ENCODE peak calls at places on chromosomes 11 and 22, in five cellular contexts. F, N, J, W and X are unnamed samples.

GRCh38 chr11:116499396-116500001 is 273.3 kb downstream of the BUD13 start:
- ATAC-seq in F (peak), N (peak), J (peak), W (peak), X (no peak)

GRCh38 chr22:35410663-35411034 is 10.7 kb downstream of the MCM5 start:
- ATAC-seq in F (peak), N (no peak), J (no peak), W (no peak), X (no peak)

GRCh38 chr11:118679483-118679882 is at the start of gene TREH:
- ATAC-seq in F (no peak), N (no peak), J (peak), W (peak), X (no peak)

GRCh38 chr11:68664141-68664540 is 20.2 kb upstream of the GAL start:
- ATAC-seq in F (no peak), N (no peak), J (no peak), W (no peak), X (no peak)

GRCh38 chr22:46162771-46163170 is 12.4 kb downstream of the PPARA start:
- ATAC-seq in F (no peak), N (peak), J (peak), W (no peak), X (no peak)

GRCh38 chr11:64103377-64103985 is 62.4 kb downstream of the MACROD1 start:
- ATAC-seq in F (no peak), N (no peak), J (no peak), W (no peak), X (no peak)

GRCh38 chr22:48885919-48886305 is 941.8 kb downstream of the BRD1 start:
- ATAC-seq in F (no peak), N (no peak), J (no peak), W (no peak), X (no peak)

GRCh38 chr22:33521879-33522665 is 398.2 kb downstream of the LARGE1 start:
- ATAC-seq in F (no peak), N (no peak), J (no peak), W (no peak), X (no peak)

GRCh38 chr11:92642146-92642919 is 327.1 kb upstream of the MTNR1B start:
- ATAC-seq in F (no peak), N (no peak), J (no peak), W (no peak), X (no peak)

GRCh38 chr11:94185387-94186084 is 56.9 kb downstream of the PANX1 start:
- ATAC-seq in F (no peak), N (no peak), J (no peak), W (no peak), X (no peak)

GRCh38 chr22:31039393-31039792 is 41.7 kb upstream of the SMTN start:
- ATAC-seq in F (no peak), N (no peak), J (peak), W (peak), X (peak)

GRCh38 chr22:33891455-33891854 is 28.8 kb downstream of the LARGE1 start:
- ATAC-seq in F (no peak), N (no peak), J (no peak), W (no peak), X (no peak)

GRCh38 chr11:126140932-126141291 is 70.5 kb downstream of the RPUSD4 start:
- ATAC-seq in F (no peak), N (no peak), J (no peak), W (peak), X (peak)

GRCh38 chr11:1706634-1707400 is 9.8 kb downstream of the KRTAP5-6 start:
- ATAC-seq in F (peak), N (peak), J (peak), W (no peak), X (no peak)

GRCh38 chr11:112877561-112877960 is 83.7 kb upstream of the NCAM1 start:
- ATAC-seq in F (no peak), N (no peak), J (no peak), W (no peak), X (no peak)

GRCh38 chr11:109851780-109852390 is 241.3 kb upstream of the ZC3H12C start:
- ATAC-seq in F (no peak), N (no peak), J (no peak), W (no peak), X (no peak)

GRCh38 chr11:8759634-8760033 is 77.0 kb downstream of the RPL27A start:
- ATAC-seq in F (no peak), N (no peak), J (no peak), W (peak), X (peak)

GRCh38 chr11:10762185-10762584 is 11.1 kb downstream of the CTR9 start:
- ATAC-seq in F (peak), N (no peak), J (no peak), W (no peak), X (no peak)

GRCh38 chr11:93054279-93054678 is 84.8 kb downstream of the MTNR1B start:
- ATAC-seq in F (no peak), N (no peak), J (no peak), W (no peak), X (no peak)

GRCh38 chr22:43980996-43981395 is 25.8 kb downstream of the SAMM50 start:
- ATAC-seq in F (no peak), N (no peak), J (no peak), W (no peak), X (no peak)

GRCh38 chr11:125416993-125417935 is 78.8 kb downstream of the FEZ1 start:
- ATAC-seq in F (no peak), N (no peak), J (no peak), W (no peak), X (no peak)

GRCh38 chr11:131875611-131876010 is 505.2 kb downstream of the NTM start:
- ATAC-seq in F (no peak), N (no peak), J (no peak), W (peak), X (peak)

GRCh38 chr11:94117197-94117574 is 11.5 kb upstream of the PANX1 start:
- ATAC-seq in F (no peak), N (no peak), J (peak), W (no peak), X (no peak)

GRCh38 chr11:13009921-13010736 is 1.0 kb downstream of the RASSF10 start:
- ATAC-seq in F (no peak), N (peak), J (no peak), W (peak), X (peak)

GRCh38 chr11:6414874-6415328 is 4.0 kb downstream of the APBB1 start:
- ATAC-seq in F (peak), N (no peak), J (no peak), W (no peak), X (no peak)

GRCh38 chr22:38487946-38488345 is 18.2 kb downstream of the DDX17 start:
- ATAC-seq in F (no peak), N (no peak), J (no peak), W (no peak), X (no peak)

GRCh38 chr22:33105501-33105911 is 47.3 kb upstream of the SYN3 start:
- ATAC-seq in F (no peak), N (no peak), J (no peak), W (no peak), X (no peak)

GRCh38 chr11:27040302-27041115 is at the start of gene BBOX1:
- ATAC-seq in F (no peak), N (peak), J (peak), W (peak), X (no peak)

GRCh38 chr11:111860257-111860656 is 11.1 kb downstream of the ALG9 start:
- ATAC-seq in F (no peak), N (no peak), J (no peak), W (no peak), X (no peak)

GRCh38 chr11:120295110-120295509 is 30.0 kb upstream of the TLCD5 start:
- ATAC-seq in F (no peak), N (no peak), J (no peak), W (no peak), X (no peak)

GRCh38 chr11:83004855-83005556 is 66.7 kb downstream of the RAB30 start:
- ATAC-seq in F (peak), N (no peak), J (no peak), W (no peak), X (no peak)

GRCh38 chr11:112826788-112827187 is 134.4 kb upstream of the NCAM1 start:
- ATAC-seq in F (no peak), N (no peak), J (no peak), W (no peak), X (no peak)

GRCh38 chr11:72519220-72519881 is 85.0 kb upstream of the CLPB start:
- ATAC-seq in F (peak), N (no peak), J (no peak), W (peak), X (no peak)

GRCh38 chr22:30933457-30933856 is 35.1 kb downstream of the MORC2 start:
- ATAC-seq in F (no peak), N (no peak), J (no peak), W (no peak), X (no peak)

GRCh38 chr11:118552341-118552740 is 13.4 kb downstream of the IFT46 start:
- ATAC-seq in F (no peak), N (no peak), J (no peak), W (no peak), X (no peak)

DNA sequence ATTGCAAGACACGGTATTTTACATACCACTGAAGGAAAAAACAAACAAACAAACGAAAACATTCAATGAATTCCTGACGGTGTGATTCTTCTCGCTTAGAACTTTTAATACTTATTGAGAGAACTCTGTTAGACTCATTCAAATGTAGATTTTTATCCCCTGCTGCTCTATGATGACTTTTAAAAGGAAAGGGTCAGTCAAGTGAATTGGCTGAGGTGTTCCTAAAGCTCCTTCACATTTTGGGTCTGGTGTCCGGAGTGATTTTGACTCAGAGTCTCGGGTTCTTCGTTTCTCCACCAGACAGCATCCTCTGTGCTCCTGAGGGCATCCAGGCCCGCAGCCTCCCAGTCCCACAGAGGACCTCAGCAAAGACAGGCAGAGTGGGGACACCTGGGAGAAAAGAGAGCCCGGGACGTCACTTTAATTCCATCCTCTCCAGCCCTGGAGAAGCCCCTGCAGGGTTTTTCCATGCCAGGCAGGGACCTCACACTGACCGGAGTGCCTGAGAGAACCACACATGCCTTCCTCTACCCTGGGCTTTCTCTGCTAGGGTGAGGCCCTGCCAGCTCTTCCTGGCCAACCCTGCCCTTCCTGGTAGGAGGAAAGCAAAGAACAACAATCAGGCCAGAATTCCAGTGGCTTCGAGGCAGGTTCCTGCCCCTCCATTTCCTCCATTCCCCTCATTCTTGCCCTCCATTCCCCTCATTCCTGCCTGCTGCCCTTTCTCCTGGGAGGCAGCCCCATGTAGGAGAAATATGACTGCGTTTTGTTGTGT is 1.4 kb upstream of the CSF2RB start:
- ATAC-seq in F (no peak), N (no peak), J (no peak), W (no peak), X (no peak)
- TF ChIP-seq CTCF in F (no peak), N (no peak), J (no peak), W (no peak), X (no peak)

DNA sequence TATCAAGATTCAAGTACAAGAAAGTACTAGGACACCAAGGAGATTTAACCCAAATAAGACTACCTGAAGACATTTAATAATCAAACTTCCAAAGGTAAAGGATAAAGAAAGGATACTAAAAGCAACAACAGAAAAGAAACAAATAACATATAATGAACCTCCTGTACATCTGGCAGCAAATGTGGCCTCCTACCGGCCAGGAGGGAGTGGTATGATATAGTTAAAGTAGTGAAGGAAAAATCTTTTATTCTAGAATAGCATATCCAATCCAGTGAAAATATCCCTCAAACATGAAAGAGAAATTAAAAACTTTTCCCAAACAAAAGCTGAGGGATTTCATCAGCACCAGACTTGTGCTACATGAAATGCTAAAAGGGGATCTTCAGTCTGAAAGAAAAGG is 104.7 kb upstream of the GUCY1A2 start:
- ATAC-seq in F (no peak), N (no peak), J (no peak), W (no peak), X (no peak)
- TF ChIP-seq EP300 in F (no peak), N (no peak), J (no peak), W (no peak), X (no peak)

GRCh38 chr11:35553831-35554230 is 28.4 kb upstream of the PAMR1 start:
- ATAC-seq in F (no peak), N (no peak), J (no peak), W (no peak), X (no peak)
- TF ChIP-seq POLR2A in F (no peak), N (no peak), J (no peak), W (no peak), X (no peak)

GRCh38 chr22:19744350-19745006 is 16.1 kb upstream of the TBX1 start:
- ATAC-seq in F (no peak), N (no peak), J (no peak), W (no peak), X (no peak)
- TF ChIP-seq CTCF in F (no peak), N (no peak), J (no peak), W (no peak), X (no peak)

GRCh38 chr11:130146797-130147196 is 12.8 kb upstream of the ST14 start:
- ATAC-seq in F (peak), N (peak), J (no peak), W (peak), X (peak)
- TF ChIP-seq EP300 in F (no peak), N (no peak), J (no peak), W (no peak), X (no peak)

GRCh38 chr22:27804016-27804415 is 2.5 kb upstream of the MN1 start:
- ATAC-seq in F (no peak), N (no peak), J (no peak), W (no peak), X (no peak)

GRCh38 chr22:27802389-27803079 is 978 bp upstream of the MN1 start:
- ATAC-seq in F (no peak), N (peak), J (no peak), W (no peak), X (no peak)

GRCh38 chr22:27804683-27805297 is 3.2 kb upstream of the MN1 start:
- ATAC-seq in F (peak), N (peak), J (peak), W (peak), X (peak)

GRCh38 chr22:27808730-27809129 is 7.2 kb upstream of the MN1 start:
- ATAC-seq in F (no peak), N (no peak), J (no peak), W (no peak), X (no peak)

GRCh38 chr22:27805841-27806240 is 4.3 kb upstream of the MN1 start:
- ATAC-seq in F (peak), N (no peak), J (no peak), W (no peak), X (no peak)
- TF ChIP-seq POLR2A in F (no peak), N (no peak), J (no peak), W (no peak), X (no peak)

DNA sequence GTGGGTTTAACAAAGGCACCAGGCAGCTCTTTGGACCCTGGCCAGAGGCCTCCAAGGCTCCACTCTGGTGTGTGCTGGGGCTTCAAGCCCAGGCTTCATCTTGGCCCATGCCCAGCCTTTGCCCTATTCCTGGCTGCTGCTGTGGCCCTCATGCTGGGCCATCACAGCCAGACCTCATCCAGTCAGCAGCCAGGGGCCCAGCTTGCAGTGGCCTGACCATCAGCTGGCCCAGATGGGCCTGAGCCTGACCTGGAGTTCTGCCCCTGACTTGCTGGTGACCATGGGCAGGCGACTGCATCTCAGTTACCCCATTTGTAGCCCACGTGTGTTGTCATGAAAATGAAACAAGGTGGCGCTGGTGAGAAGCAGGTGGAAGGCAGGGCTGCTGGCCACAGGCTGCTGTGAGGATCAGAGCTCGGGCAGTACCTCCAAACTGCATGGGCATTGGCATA is 76.1 kb downstream of the MED15 start:
- ATAC-seq in F (no peak), N (peak), J (peak), W (no peak), X (no peak)
- TF ChIP-seq CTCF in F (no peak), N (peak), J (peak), W (no peak), X (no peak)